ENCODE peak calls at places on chromosomes 2 and 18, in four cellular contexts. One of them, this sample, is unnamed.

GRCh38 chr2:130391058-130391871 is 35.4 kb downstream of the PTPN18 start:
- DNase-seq in HCT116: peak
- DNase-seq in K562: peak
- DNase-seq in H1: peak
- DNase-seq in this sample: no peak

GRCh38 chr2:168338292-168338691 is 90.9 kb upstream of the STK39 start:
- DNase-seq in HCT116: no peak
- DNase-seq in K562: no peak
- DNase-seq in H1: no peak
- DNase-seq in this sample: no peak

GRCh38 chr2:241224068-241224850 is 35.8 kb downstream of the ANO7 start:
- DNase-seq in K562: no peak
- DNase-seq in H1: no peak
- DNase-seq in HCT116: no peak
- DNase-seq in this sample: no peak

GRCh38 chr2:199606193-199606780 is 148.5 kb upstream of the SATB2 start:
- DNase-seq in HCT116: no peak
- DNase-seq in K562: peak
- DNase-seq in H1: no peak
- DNase-seq in this sample: no peak

GRCh38 chr2:60148717-60149116 is 404.7 kb downstream of the BCL11A start:
- DNase-seq in H1: no peak
- DNase-seq in HCT116: no peak
- DNase-seq in K562: no peak
- DNase-seq in this sample: no peak

GRCh38 chr2:177155631-177156030 is 57.0 kb upstream of the HNRNPA3 start:
- DNase-seq in K562: no peak
- DNase-seq in HCT116: no peak
- DNase-seq in H1: no peak
- DNase-seq in this sample: no peak

GRCh38 chr2:186691231-186691630 is 2.6 kb upstream of the FAM171B start:
- DNase-seq in HCT116: no peak
- DNase-seq in K562: no peak
- DNase-seq in H1: no peak
- DNase-seq in this sample: no peak

GRCh38 chr18:69574401-69574800 is 173.7 kb downstream of the DOK6 start:
- DNase-seq in HCT116: no peak
- DNase-seq in K562: no peak
- DNase-seq in H1: no peak
- DNase-seq in this sample: no peak

GRCh38 chr2:205017381-205017780 is 472.1 kb downstream of the PARD3B start:
- DNase-seq in H1: no peak
- DNase-seq in HCT116: no peak
- DNase-seq in K562: no peak
- DNase-seq in this sample: no peak

GRCh38 chr18:45102863-45103262 is 422.2 kb downstream of the SETBP1 start:
- DNase-seq in H1: no peak
- DNase-seq in HCT116: no peak
- DNase-seq in K562: no peak
- DNase-seq in this sample: no peak

GRCh38 chr2:89851583-89851905 is 1160.1 kb downstream of the RPIA start:
- DNase-seq in K562: no peak
- DNase-seq in HCT116: no peak
- DNase-seq in H1: no peak
- DNase-seq in this sample: no peak

GRCh38 chr2:32418777-32419176 is 62.0 kb downstream of the BIRC6 start:
- DNase-seq in H1: no peak
- DNase-seq in K562: no peak
- DNase-seq in HCT116: no peak
- DNase-seq in this sample: no peak
- TF ChIP-seq EGR1 in H1: no peak
- TF ChIP-seq EGR1 in K562: no peak
- TF ChIP-seq EGR1 in HCT116: no peak
- TF ChIP-seq EGR1 in this sample: no peak

GRCh38 chr2:43460611-43461396 is 135.0 kb downstream of the THADA start:
- DNase-seq in K562: no peak
- DNase-seq in HCT116: no peak
- DNase-seq in H1: no peak
- DNase-seq in this sample: no peak

GRCh38 chr2:43458002-43458628 is 137.7 kb downstream of the THADA start:
- DNase-seq in HCT116: no peak
- DNase-seq in H1: no peak
- DNase-seq in K562: no peak
- DNase-seq in this sample: no peak

GRCh38 chr2:43461461-43462073 is 134.3 kb downstream of the THADA start:
- DNase-seq in H1: no peak
- DNase-seq in HCT116: no peak
- DNase-seq in K562: no peak
- DNase-seq in this sample: peak

GRCh38 chr2:43460141-43460540 is 135.7 kb downstream of the THADA start:
- DNase-seq in K562: no peak
- DNase-seq in HCT116: no peak
- DNase-seq in H1: no peak
- DNase-seq in this sample: no peak

DNA sequence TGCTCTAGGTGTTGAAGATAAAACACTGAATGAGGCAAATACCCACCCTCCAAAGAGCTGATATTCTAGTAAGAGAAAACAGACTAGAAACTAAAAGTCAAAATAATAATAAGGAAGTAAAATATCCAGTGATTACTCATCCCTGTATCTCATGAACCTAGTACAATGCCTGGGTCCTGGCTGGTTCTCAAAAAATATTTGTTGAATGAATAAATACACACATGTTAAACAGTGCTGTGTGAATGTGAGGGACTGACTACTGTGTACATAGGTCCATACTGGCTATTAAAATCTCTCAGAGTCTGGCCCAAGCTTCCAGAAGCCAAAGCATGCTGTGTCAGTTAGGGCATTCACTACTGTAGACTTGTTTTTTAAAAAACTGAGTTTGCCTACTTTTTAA is 136.4 kb downstream of the THADA start:
- DNase-seq in HCT116: no peak
- DNase-seq in K562: no peak
- DNase-seq in H1: no peak
- DNase-seq in this sample: no peak
- TF ChIP-seq EGR1 in HCT116: no peak
- TF ChIP-seq EGR1 in K562: no peak
- TF ChIP-seq EGR1 in H1: no peak
- TF ChIP-seq EGR1 in this sample: no peak

DNA sequence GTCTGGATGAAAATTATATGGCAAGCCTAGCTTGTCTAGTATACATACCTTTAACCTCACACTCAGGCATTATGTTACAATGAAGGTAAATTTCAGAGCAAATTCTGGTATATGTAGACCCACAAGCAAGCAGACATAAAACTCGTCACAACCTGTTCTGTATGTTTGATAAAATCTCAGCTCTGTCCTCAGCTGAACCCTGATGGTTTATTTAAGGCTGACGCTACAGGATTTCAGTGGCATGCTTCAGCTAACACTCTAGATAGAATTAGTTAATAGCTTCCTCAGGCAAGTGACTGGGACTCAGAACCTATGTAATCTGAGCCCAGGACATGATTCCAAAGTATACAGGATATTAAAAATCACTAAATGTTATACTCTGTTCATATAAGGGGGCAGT is 68.2 kb upstream of the MC2R start:
- DNase-seq in HCT116: no peak
- DNase-seq in H1: no peak
- DNase-seq in K562: no peak
- DNase-seq in this sample: no peak
- TF ChIP-seq EGR1 in HCT116: no peak
- TF ChIP-seq EGR1 in H1: no peak
- TF ChIP-seq EGR1 in K562: no peak
- TF ChIP-seq EGR1 in this sample: no peak

GRCh38 chr2:222912117-222912516 is 51.3 kb downstream of the ACSL3 start:
- DNase-seq in HCT116: no peak
- DNase-seq in H1: no peak
- DNase-seq in K562: no peak
- DNase-seq in this sample: peak
- TF ChIP-seq EGR1 in HCT116: no peak
- TF ChIP-seq EGR1 in H1: no peak
- TF ChIP-seq EGR1 in K562: no peak
- TF ChIP-seq EGR1 in this sample: no peak

DNA sequence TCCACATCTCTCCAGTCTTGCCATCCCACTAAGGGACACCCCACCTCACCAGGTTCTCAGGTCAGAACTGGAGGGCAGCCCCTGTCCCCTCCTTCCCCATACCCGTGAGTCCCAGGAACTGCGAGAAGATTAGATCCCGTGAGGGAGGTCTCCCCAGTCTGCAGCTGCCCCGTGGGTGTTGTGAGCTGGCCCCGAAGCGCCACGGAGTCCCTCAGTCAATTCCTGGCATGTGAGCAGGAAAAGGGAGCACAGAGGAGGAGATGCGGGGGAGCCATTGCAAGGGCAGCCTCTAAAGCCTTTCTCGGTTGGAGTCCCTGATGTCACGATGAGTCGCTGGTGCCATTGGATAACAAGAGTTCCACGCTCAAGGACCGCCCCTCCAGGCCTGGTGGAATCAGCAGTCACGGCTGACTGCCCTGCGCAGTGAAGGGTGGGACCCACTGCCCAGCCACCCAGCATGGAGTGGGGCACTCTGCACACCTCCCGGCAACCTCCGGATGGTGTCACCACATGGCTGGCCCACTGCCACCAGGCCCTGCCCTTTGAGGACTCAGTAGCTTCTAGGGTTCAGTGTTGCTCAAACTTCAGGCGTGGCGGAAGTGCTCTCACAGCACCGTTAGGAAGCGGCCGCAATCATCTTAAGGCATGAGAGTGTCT is 434.9 kb upstream of the MYT1L start:
- DNase-seq in H1: no peak
- DNase-seq in HCT116: no peak
- DNase-seq in K562: no peak
- DNase-seq in this sample: no peak
- TF ChIP-seq EGR1 in H1: no peak
- TF ChIP-seq EGR1 in HCT116: no peak
- TF ChIP-seq EGR1 in K562: no peak
- TF ChIP-seq EGR1 in this sample: no peak

DNA sequence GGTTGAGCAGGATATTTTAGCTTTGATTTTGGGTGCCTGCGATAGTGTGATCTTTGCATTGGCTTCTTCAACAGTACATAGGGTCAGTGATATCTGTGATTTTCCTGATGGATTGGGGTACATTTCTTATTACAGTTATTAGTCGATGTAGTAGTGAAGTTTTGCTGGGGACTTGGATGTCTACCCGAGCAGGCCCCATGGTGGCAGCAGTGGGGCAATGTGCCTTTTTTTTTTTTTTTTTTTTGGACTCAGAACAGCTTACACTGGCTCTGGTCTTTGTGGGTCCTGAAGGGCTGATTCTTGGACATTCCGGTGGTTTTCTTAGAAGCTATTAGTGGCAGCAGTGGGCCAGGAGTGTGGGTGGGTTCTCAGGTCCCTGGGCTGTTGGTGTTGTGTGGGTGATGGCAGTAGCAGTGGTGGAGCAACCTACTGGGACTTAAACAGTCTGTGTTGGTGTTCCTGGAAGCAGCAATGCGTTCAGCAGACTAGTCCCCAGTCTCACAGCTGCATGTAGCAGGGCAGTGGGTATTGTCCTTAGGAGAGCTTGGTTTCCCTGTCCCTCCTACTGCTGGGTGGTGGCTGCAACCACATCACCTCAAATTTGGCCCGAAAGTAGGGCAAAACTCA is 53.7 kb upstream of the SLC4A10 start:
- DNase-seq in H1: no peak
- DNase-seq in K562: no peak
- DNase-seq in HCT116: no peak
- DNase-seq in this sample: no peak
- TF ChIP-seq EGR1 in H1: no peak
- TF ChIP-seq EGR1 in K562: no peak
- TF ChIP-seq EGR1 in HCT116: no peak
- TF ChIP-seq EGR1 in this sample: no peak

DNA sequence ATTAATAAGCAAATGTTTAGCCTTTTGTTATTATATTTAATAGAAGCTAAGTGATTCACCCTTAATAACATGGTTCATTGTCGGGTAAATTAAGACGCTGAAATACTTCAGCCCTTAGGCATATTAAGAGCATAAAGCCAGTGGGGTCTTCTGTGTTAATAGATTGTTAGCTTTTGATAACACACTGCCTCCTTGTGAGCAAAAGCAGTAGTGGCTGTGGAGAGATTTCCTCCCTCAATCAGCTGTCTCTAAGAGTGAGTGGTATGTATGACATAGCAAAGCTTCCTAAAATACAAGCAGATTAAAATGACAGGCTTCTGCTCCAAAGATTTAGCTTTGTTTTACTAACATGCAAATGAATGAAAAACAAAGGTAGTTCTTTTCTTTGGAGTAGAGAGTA is 143.7 kb upstream of the SYT4 start:
- DNase-seq in H1: peak
- DNase-seq in K562: no peak
- DNase-seq in HCT116: no peak
- DNase-seq in this sample: no peak
- TF ChIP-seq EGR1 in H1: no peak
- TF ChIP-seq EGR1 in K562: no peak
- TF ChIP-seq EGR1 in HCT116: no peak
- TF ChIP-seq EGR1 in this sample: no peak

DNA sequence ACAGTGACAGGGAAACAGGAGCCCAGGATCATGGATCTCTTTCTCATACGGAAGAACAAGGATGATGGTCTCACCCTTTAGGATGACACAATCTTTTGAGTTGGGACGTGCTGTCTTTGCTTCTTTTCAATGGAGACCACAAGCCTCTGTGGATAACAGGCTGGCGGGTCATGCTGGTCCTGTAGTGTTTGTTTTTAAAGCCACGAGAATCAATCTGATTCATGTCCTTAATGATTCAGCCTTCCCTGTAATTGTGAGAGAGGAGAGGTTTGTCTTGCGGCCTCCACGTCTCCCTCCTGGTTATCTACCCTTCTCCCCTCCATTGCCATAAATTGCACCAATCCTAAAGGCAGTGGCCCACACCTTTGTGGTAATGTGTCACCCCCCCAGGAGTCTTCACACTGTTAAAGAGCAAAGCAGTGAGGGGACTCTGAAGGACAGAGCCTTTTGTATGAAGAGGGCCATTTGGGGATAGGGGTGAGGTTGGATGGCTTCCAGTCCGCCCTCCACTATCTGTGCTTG is 87.7 kb upstream of the TGFA start:
- DNase-seq in K562: no peak
- DNase-seq in HCT116: no peak
- DNase-seq in H1: no peak
- DNase-seq in this sample: no peak
- TF ChIP-seq EGR1 in K562: no peak
- TF ChIP-seq EGR1 in HCT116: no peak
- TF ChIP-seq EGR1 in H1: no peak
- TF ChIP-seq EGR1 in this sample: no peak

GRCh38 chr2:28506112-28506511 is 10.3 kb downstream of the PLB1 start:
- DNase-seq in HCT116: no peak
- DNase-seq in H1: no peak
- DNase-seq in K562: no peak
- DNase-seq in this sample: no peak
- TF ChIP-seq EGR1 in HCT116: no peak
- TF ChIP-seq EGR1 in H1: no peak
- TF ChIP-seq EGR1 in K562: no peak
- TF ChIP-seq EGR1 in this sample: no peak